ENCODE peak calls at places on chromosomes 13 and 19, in seven cellular contexts. E is DND-41, J is fibroblast of lung, Y is heart right ventricle, O is heart left ventricle, Q is ascending aorta, P is stomach. R is an unnamed sample.

GRCh38 chr19:6026390-6026897 is 48.5 kb upstream of the RANBP3 start:
- DNase-seq in J (no peak), Y (no peak), Q (no peak), O (no peak), P (no peak), E (no peak), R (no peak)

GRCh38 chr13:111241006-111241755 is 79.3 kb upstream of the TEX29 start:
- DNase-seq in O (no peak), P (no peak), Y (no peak), J (no peak), E (no peak), Q (no peak), R (no peak)

GRCh38 chr19:33718668-33719259 is 77.9 kb upstream of the KCTD15 start:
- DNase-seq in J (no peak), Y (no peak), P (no peak), E (no peak), Q (no peak), O (peak), R (no peak)

GRCh38 chr13:33281951-33282595 is 3.5 kb downstream of the STARD13 start:
- DNase-seq in J (peak), Y (no peak), Q (no peak), O (no peak), P (no peak), E (no peak), R (peak)

GRCh38 chr13:99067160-99067985 is 89.5 kb upstream of the DOCK9 start:
- DNase-seq in O (no peak), Y (no peak), Q (no peak), E (no peak), J (peak), P (no peak), R (peak)

GRCh38 chr19:14072535-14073231 is at the start of gene MISP3:
- DNase-seq in O (peak), J (peak), Q (no peak), P (peak), Y (no peak), E (peak), R (no peak)

GRCh38 chr13:75391432-75392100 is 90.4 kb downstream of the TBC1D4 start:
- DNase-seq in J (no peak), O (no peak), P (no peak), Y (no peak), E (no peak), Q (no peak), R (no peak)

GRCh38 chr13:95588721-95589120 is 36.2 kb downstream of the CLDN10 start:
- DNase-seq in P (no peak), E (no peak), O (no peak), J (peak), Q (no peak), Y (no peak), R (peak)

GRCh38 chr19:13881231-13881691 is 4.3 kb downstream of the NANOS3 start:
- DNase-seq in Y (no peak), Q (no peak), P (no peak), E (peak), O (no peak), J (peak), R (no peak)

DNA sequence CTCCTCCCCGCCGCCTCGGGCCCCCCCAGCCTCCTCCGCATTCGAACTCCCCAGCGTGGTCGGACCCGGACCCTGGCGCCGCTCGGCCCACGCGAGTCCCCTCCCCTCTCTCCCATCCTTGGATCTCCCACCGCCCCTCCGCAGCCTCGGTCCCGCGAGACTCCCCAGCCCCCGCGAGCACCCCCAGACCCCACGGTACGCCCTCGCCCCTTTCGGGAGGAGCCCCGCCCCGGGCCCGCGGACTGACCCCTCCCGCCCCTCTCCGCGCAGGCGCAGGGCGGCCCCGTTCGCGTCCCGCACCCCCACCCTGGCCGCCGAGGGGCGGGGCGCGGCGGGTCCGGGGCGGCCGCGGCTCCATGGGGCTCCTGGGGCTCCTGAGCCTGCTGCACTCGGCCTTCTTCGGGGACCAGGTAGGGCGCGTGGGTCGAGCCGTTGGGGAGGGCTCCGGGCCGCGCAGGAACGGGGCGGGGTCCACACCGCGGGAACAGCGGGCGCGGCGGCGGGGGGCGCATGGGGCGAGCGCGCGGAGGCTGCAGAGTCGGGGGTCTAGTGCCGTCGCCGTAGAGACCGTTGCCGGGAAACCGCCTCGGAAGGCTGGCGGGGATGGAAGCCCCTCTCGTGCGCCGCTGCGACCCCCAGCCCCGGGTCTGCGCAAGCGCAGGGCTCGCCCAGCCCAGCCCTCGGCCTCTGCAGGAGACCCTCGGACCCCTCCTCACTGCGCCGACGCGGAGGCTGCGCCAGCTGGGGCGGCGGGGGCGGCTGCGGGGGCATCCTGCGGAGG is 3.8 kb upstream of the APC2 start:
- DNase-seq in J (no peak), P (no peak), E (no peak), Y (no peak), Q (no peak), O (no peak), R (no peak)
- TF ChIP-seq CTCF in J (no peak), P (no peak), E (no peak), Y (no peak), Q (no peak), O (no peak), R (no peak)

DNA sequence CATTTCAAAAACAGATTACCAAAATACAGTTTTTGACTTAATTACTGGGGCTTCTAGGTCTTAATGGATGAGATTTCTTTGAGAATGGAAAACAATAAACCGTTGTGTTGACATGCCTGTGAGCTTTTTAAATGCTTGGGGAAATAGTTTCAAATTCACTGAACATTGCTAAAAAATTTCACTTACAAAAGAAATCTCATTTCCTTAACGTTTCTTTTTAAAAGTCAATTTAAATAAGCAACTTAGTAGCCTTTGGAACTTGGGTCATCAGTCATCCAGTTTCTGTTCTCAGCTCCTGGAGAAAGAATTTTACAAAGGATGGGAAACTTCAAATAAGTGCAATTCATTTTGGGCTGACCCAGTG is 4.4 kb downstream of the ZC3H4 start:
- DNase-seq in P (no peak), J (no peak), O (no peak), Y (no peak), E (no peak), Q (no peak), R (no peak)
- H3K4me3 ChIP-seq in P (peak), J (peak), O (no peak), Y (no peak), E (no peak), Q (peak), R (peak)

GRCh38 chr19:4007021-4007835 is at the start of gene PIAS4:
- DNase-seq in J (peak), Y (peak), P (peak), Q (peak), E (peak), O (peak), R (peak)
- TF ChIP-seq CTCF in J (no peak), Y (no peak), P (no peak), Q (no peak), E (no peak), O (no peak), R (no peak)

GRCh38 chr19:41219924-41220567 is 1.0 kb downstream of the AXL start:
- DNase-seq in Y (peak), O (peak), P (no peak), Q (no peak), E (no peak), J (peak), R (peak)
- H3K4me3 ChIP-seq in Y (peak), O (peak), P (peak), Q (peak), E (no peak), J (peak), R (peak)

DNA sequence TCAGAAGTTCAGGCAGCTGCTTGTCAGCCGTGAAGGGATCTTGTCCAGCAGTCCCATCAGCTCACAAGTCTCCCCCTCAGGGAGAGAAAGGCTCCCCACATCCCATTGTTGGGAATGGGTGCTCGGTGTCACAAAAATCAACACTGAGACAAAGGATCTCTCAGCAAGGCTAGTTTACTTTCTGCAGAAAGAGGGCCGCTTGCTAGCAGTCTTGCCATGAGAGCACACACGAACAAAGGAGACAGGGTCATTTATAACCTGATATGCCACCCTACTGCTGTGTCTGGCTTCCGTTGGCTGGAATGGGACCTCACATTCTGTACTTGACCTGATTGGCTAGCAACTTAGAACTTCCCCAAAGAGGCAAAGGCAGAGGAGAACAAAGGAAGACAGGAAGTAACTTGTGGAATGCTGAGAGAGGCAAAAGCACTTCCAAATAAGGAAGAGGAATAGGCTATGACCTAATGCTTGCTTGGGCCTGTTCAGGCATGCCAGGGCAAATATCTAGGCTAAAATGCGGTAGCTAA is 8.7 kb upstream of the IGFL3 start:
- DNase-seq in Q (no peak), J (peak), P (no peak), E (no peak), Y (peak), O (peak), R (peak)
- TF ChIP-seq CTCF in Q (no peak), J (no peak), P (no peak), E (no peak), Y (no peak), O (no peak), R (no peak)

GRCh38 chr19:720691-721160 is 12.0 kb downstream of the PALM start:
- DNase-seq in O (no peak), J (no peak), P (no peak), E (no peak), Y (no peak), Q (no peak), R (no peak)

GRCh38 chr19:719636-720377 is 11.1 kb downstream of the PALM start:
- DNase-seq in Q (no peak), Y (no peak), P (no peak), E (no peak), O (no peak), J (no peak), R (no peak)

GRCh38 chr19:723247-723646 is 14.5 kb downstream of the PALM start:
- DNase-seq in Y (no peak), O (no peak), J (no peak), E (no peak), P (no peak), Q (no peak), R (no peak)

GRCh38 chr19:723714-724113 is 15.0 kb downstream of the PALM start:
- DNase-seq in P (no peak), Y (no peak), Q (no peak), J (no peak), O (no peak), E (no peak), R (no peak)

DNA sequence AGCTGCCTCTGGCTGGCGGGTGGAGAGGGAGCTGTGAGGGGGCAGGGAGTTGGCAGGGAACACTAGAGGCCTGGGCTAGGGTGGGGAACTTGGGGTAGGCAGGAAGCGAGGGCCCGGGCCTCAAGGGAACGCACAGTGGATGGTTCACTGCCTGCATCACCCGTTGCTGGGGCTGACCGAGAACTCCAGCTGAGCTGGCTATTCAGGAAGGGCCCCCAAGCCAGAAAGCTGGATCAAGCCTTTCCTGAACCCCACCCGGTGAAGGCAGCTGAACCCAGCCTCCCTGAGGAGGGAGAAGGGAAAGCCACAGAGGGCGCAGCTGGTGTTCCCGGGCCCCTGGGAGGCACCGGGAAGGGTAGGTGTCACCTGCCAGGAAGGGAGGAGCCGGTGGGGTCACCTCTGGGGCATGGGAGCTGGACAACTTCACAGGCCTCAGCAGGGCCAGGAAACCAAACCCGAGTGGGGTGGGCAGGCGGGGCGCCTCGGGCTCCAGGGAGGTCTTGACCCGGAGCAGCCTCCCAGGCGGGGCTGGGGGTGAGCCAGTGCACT is 13.9 kb downstream of the PALM start:
- DNase-seq in Q (no peak), Y (peak), P (no peak), O (peak), E (no peak), J (no peak), R (no peak)
- H3K4me3 ChIP-seq in Q (no peak), Y (no peak), P (no peak), O (no peak), E (no peak), J (no peak), R (no peak)

R was measured in fibroblast of pulmonary artery.